ENCODE peak calls at places on chromosomes 6 and 20, in ten cellular contexts. One of them, this sample, is unnamed.
A peak's percentile ranks its signal among the peaks of the same experiment; 100 is the strongest.

GRCh38 chr6:151958332-151958731 is 150.8 kb downstream of the ESR1 start:
- DNase-seq in ovary: no peak
- DNase-seq in tibial nerve: no peak
- DNase-seq in adrenal gland: no peak
- DNase-seq in upper lobe of left lung: no peak
- DNase-seq in HCT116: no peak
- DNase-seq in endothelial cell of umbilical vein: no peak
- DNase-seq in A549: no peak
- DNase-seq in body of pancreas: no peak
- DNase-seq in IMR-90: no peak
- DNase-seq in this sample: no peak

GRCh38 chr20:31523361-31524283 is 9.4 kb downstream of the HM13 start:
- DNase-seq in upper lobe of left lung: peak; percentile 62
- DNase-seq in body of pancreas: no peak
- DNase-seq in tibial nerve: peak; percentile 29
- DNase-seq in HCT116: no peak
- DNase-seq in endothelial cell of umbilical vein: peak; percentile 83
- DNase-seq in ovary: no peak
- DNase-seq in IMR-90: peak; percentile 23
- DNase-seq in A549: no peak
- DNase-seq in adrenal gland: no peak
- DNase-seq in this sample: no peak

GRCh38 chr6:711925-712324 is 19.0 kb upstream of the EXOC2 start:
- DNase-seq in ovary: no peak
- DNase-seq in IMR-90: no peak
- DNase-seq in tibial nerve: no peak
- DNase-seq in A549: no peak
- DNase-seq in endothelial cell of umbilical vein: peak; percentile 73
- DNase-seq in upper lobe of left lung: no peak
- DNase-seq in HCT116: no peak
- DNase-seq in adrenal gland: no peak
- DNase-seq in body of pancreas: no peak
- DNase-seq in this sample: no peak

GRCh38 chr6:125818225-125818657 is 27.5 kb downstream of the NCOA7 start:
- DNase-seq in A549: no peak
- DNase-seq in IMR-90: peak; percentile 17
- DNase-seq in tibial nerve: no peak
- DNase-seq in body of pancreas: no peak
- DNase-seq in HCT116: no peak
- DNase-seq in adrenal gland: no peak
- DNase-seq in endothelial cell of umbilical vein: no peak
- DNase-seq in upper lobe of left lung: no peak
- DNase-seq in ovary: no peak
- DNase-seq in this sample: no peak

GRCh38 chr6:110340566-110340965 is 17.6 kb downstream of the METTL24 start:
- DNase-seq in upper lobe of left lung: no peak
- DNase-seq in IMR-90: no peak
- DNase-seq in body of pancreas: no peak
- DNase-seq in adrenal gland: no peak
- DNase-seq in ovary: no peak
- DNase-seq in endothelial cell of umbilical vein: no peak
- DNase-seq in HCT116: no peak
- DNase-seq in A549: no peak
- DNase-seq in tibial nerve: no peak
- DNase-seq in this sample: no peak

GRCh38 chr20:51413753-51414323 is 128.7 kb downstream of the NFATC2 start:
- DNase-seq in A549: no peak
- DNase-seq in ovary: no peak
- DNase-seq in adrenal gland: no peak
- DNase-seq in IMR-90: no peak
- DNase-seq in endothelial cell of umbilical vein: no peak
- DNase-seq in tibial nerve: no peak
- DNase-seq in upper lobe of left lung: no peak
- DNase-seq in body of pancreas: no peak
- DNase-seq in HCT116: no peak
- DNase-seq in this sample: no peak

GRCh38 chr6:136446579-136447182 is 103.5 kb downstream of the MAP7 start:
- DNase-seq in HCT116: no peak
- DNase-seq in A549: peak; percentile 53
- DNase-seq in adrenal gland: no peak
- DNase-seq in upper lobe of left lung: no peak
- DNase-seq in tibial nerve: no peak
- DNase-seq in endothelial cell of umbilical vein: no peak
- DNase-seq in ovary: no peak
- DNase-seq in IMR-90: peak; percentile 80
- DNase-seq in body of pancreas: no peak
- DNase-seq in this sample: no peak

GRCh38 chr20:8073024-8073832 is 53.7 kb upstream of the TMX4 start:
- DNase-seq in ovary: no peak
- DNase-seq in IMR-90: peak; percentile 90
- DNase-seq in body of pancreas: no peak
- DNase-seq in endothelial cell of umbilical vein: peak; percentile 54
- DNase-seq in A549: peak; percentile 10
- DNase-seq in tibial nerve: no peak
- DNase-seq in adrenal gland: peak; percentile 17
- DNase-seq in upper lobe of left lung: no peak
- DNase-seq in HCT116: no peak
- DNase-seq in this sample: no peak

GRCh38 chr20:23340524-23340923 is 10.1 kb upstream of the NXT1 start:
- DNase-seq in adrenal gland: peak; percentile 55
- DNase-seq in body of pancreas: peak; percentile 54
- DNase-seq in IMR-90: peak; percentile 69
- DNase-seq in tibial nerve: peak; percentile 87
- DNase-seq in upper lobe of left lung: peak; percentile 63
- DNase-seq in A549: peak; percentile 87
- DNase-seq in endothelial cell of umbilical vein: peak; percentile 84
- DNase-seq in HCT116: peak; percentile 54
- DNase-seq in ovary: peak; percentile 68
- DNase-seq in this sample: peak; percentile 32

GRCh38 chr20:2604506-2604835 is 48.0 kb upstream of the NOP56 start:
- DNase-seq in adrenal gland: peak; percentile 13
- DNase-seq in IMR-90: no peak
- DNase-seq in tibial nerve: no peak
- DNase-seq in upper lobe of left lung: no peak
- DNase-seq in ovary: no peak
- DNase-seq in A549: no peak
- DNase-seq in body of pancreas: no peak
- DNase-seq in endothelial cell of umbilical vein: no peak
- DNase-seq in HCT116: no peak
- DNase-seq in this sample: no peak

GRCh38 chr6:149154137-149154900 is 163.2 kb upstream of the TAB2 start:
- DNase-seq in A549: no peak
- DNase-seq in upper lobe of left lung: no peak
- DNase-seq in tibial nerve: no peak
- DNase-seq in ovary: no peak
- DNase-seq in HCT116: no peak
- DNase-seq in endothelial cell of umbilical vein: no peak
- DNase-seq in IMR-90: no peak
- DNase-seq in adrenal gland: no peak
- DNase-seq in body of pancreas: no peak
- DNase-seq in this sample: no peak

GRCh38 chr6:141735126-141735525 is 397.6 kb upstream of the GJE1 start:
- DNase-seq in tibial nerve: no peak
- DNase-seq in ovary: no peak
- DNase-seq in HCT116: no peak
- DNase-seq in upper lobe of left lung: no peak
- DNase-seq in adrenal gland: no peak
- DNase-seq in body of pancreas: no peak
- DNase-seq in endothelial cell of umbilical vein: no peak
- DNase-seq in A549: no peak
- DNase-seq in IMR-90: no peak
- DNase-seq in this sample: no peak

DNA sequence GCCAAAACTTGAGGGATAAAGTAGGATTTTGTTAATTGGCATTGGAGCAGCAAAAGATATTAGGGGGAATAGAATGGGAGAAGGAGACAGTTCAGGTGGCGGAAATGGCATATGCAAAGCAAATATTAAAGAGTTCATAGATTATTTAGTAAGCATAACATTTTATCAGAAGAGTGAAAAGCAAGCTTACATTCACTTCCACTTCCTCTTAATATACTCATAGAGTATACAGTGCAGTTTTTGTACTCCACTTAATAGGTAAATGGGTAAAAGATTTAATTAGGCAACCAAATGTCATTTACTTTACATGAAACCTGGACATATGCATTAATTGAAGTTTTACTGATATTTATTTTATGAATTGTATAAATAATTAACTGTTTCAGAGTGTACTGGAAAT is 398.3 kb upstream of the GJE1 start:
- DNase-seq in body of pancreas: no peak
- DNase-seq in endothelial cell of umbilical vein: no peak
- DNase-seq in A549: no peak
- DNase-seq in HCT116: no peak
- DNase-seq in upper lobe of left lung: no peak
- DNase-seq in ovary: no peak
- DNase-seq in adrenal gland: no peak
- DNase-seq in IMR-90: no peak
- DNase-seq in tibial nerve: no peak
- DNase-seq in this sample: no peak
- TF ChIP-seq POLR2A in body of pancreas: no peak
- TF ChIP-seq POLR2A in endothelial cell of umbilical vein: no peak
- TF ChIP-seq POLR2A in A549: no peak
- TF ChIP-seq POLR2A in HCT116: no peak
- TF ChIP-seq POLR2A in upper lobe of left lung: no peak
- TF ChIP-seq POLR2A in ovary: no peak
- TF ChIP-seq POLR2A in adrenal gland: no peak
- TF ChIP-seq POLR2A in IMR-90: no peak
- TF ChIP-seq POLR2A in tibial nerve: no peak
- TF ChIP-seq POLR2A in this sample: no peak

DNA sequence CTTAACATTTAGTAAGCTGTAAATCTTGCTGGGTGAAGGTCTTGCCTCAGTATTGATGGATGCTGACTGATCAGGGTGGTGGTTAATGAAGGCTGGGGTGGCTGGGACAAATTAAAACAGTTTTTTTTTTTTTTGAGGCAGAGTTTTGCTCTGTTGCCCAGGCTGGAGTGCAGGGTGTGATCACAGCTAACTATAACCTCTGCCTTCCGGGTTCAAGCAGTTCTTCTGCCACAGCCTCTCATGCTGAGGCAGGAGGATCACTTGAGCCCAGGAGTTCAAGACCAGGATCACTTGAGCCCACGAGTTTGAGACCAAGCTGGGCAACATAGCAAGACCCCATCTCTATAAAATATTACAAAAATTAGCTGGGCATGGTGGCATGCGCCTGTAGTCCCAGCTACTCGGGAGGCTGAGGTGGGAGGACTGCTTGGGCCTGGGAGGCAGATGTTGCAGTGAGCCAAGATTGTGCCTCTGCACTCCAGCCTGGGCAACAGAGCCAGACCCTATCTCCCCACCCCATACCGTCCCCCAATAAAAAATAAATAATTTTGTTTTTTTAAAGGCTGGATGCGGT is 67.2 kb downstream of the NCOA3 start:
- DNase-seq in IMR-90: no peak
- DNase-seq in tibial nerve: no peak
- DNase-seq in endothelial cell of umbilical vein: no peak
- DNase-seq in A549: no peak
- DNase-seq in adrenal gland: no peak
- DNase-seq in HCT116: no peak
- DNase-seq in upper lobe of left lung: no peak
- DNase-seq in body of pancreas: no peak
- DNase-seq in ovary: no peak
- DNase-seq in this sample: no peak
- H3K27ac ChIP-seq in IMR-90: no peak overlapping the region
- H3K27ac ChIP-seq in tibial nerve: no peak overlapping the region
- H3K27ac ChIP-seq in endothelial cell of umbilical vein: peak overlapping the region; percentile 36
- H3K27ac ChIP-seq in A549: no peak overlapping the region
- H3K27ac ChIP-seq in adrenal gland: peak overlapping the region; percentile 34
- H3K27ac ChIP-seq in HCT116: peak overlapping the region; percentile 29
- H3K27ac ChIP-seq in upper lobe of left lung: no peak overlapping the region
- H3K27ac ChIP-seq in body of pancreas: no peak overlapping the region
- H3K27ac ChIP-seq in ovary: no peak overlapping the region
- H3K27ac ChIP-seq in this sample: no peak overlapping the region

GRCh38 chr20:63282946-63283345 is 10.0 kb upstream of the COL20A1 start:
- DNase-seq in body of pancreas: no peak
- DNase-seq in A549: no peak
- DNase-seq in upper lobe of left lung: no peak
- DNase-seq in tibial nerve: no peak
- DNase-seq in adrenal gland: no peak
- DNase-seq in IMR-90: no peak
- DNase-seq in endothelial cell of umbilical vein: no peak
- DNase-seq in ovary: no peak
- DNase-seq in HCT116: no peak
- DNase-seq in this sample: no peak

GRCh38 chr20:63284083-63284440 is 8.9 kb upstream of the COL20A1 start:
- DNase-seq in tibial nerve: no peak
- DNase-seq in HCT116: no peak
- DNase-seq in adrenal gland: no peak
- DNase-seq in upper lobe of left lung: no peak
- DNase-seq in ovary: no peak
- DNase-seq in body of pancreas: no peak
- DNase-seq in endothelial cell of umbilical vein: no peak
- DNase-seq in IMR-90: no peak
- DNase-seq in A549: no peak
- DNase-seq in this sample: no peak

GRCh38 chr20:63284544-63284949 is 8.4 kb upstream of the COL20A1 start:
- DNase-seq in body of pancreas: no peak
- DNase-seq in tibial nerve: no peak
- DNase-seq in upper lobe of left lung: no peak
- DNase-seq in endothelial cell of umbilical vein: no peak
- DNase-seq in adrenal gland: no peak
- DNase-seq in HCT116: no peak
- DNase-seq in IMR-90: no peak
- DNase-seq in ovary: no peak
- DNase-seq in A549: no peak
- DNase-seq in this sample: no peak

GRCh38 chr20:63284981-63285524 is 7.9 kb upstream of the COL20A1 start:
- DNase-seq in tibial nerve: no peak
- DNase-seq in body of pancreas: no peak
- DNase-seq in IMR-90: no peak
- DNase-seq in upper lobe of left lung: no peak
- DNase-seq in adrenal gland: no peak
- DNase-seq in HCT116: no peak
- DNase-seq in endothelial cell of umbilical vein: no peak
- DNase-seq in ovary: no peak
- DNase-seq in A549: no peak
- DNase-seq in this sample: no peak

GRCh38 chr20:63283397-63284082 is 9.4 kb upstream of the COL20A1 start:
- DNase-seq in body of pancreas: no peak
- DNase-seq in endothelial cell of umbilical vein: no peak
- DNase-seq in tibial nerve: no peak
- DNase-seq in A549: no peak
- DNase-seq in adrenal gland: no peak
- DNase-seq in upper lobe of left lung: no peak
- DNase-seq in HCT116: no peak
- DNase-seq in ovary: no peak
- DNase-seq in IMR-90: no peak
- DNase-seq in this sample: no peak
- TF ChIP-seq POLR2A in body of pancreas: no peak
- TF ChIP-seq POLR2A in endothelial cell of umbilical vein: no peak
- TF ChIP-seq POLR2A in tibial nerve: no peak
- TF ChIP-seq POLR2A in A549: no peak
- TF ChIP-seq POLR2A in adrenal gland: no peak
- TF ChIP-seq POLR2A in upper lobe of left lung: no peak
- TF ChIP-seq POLR2A in HCT116: no peak
- TF ChIP-seq POLR2A in ovary: no peak
- TF ChIP-seq POLR2A in IMR-90: no peak
- TF ChIP-seq POLR2A in this sample: no peak

DNA sequence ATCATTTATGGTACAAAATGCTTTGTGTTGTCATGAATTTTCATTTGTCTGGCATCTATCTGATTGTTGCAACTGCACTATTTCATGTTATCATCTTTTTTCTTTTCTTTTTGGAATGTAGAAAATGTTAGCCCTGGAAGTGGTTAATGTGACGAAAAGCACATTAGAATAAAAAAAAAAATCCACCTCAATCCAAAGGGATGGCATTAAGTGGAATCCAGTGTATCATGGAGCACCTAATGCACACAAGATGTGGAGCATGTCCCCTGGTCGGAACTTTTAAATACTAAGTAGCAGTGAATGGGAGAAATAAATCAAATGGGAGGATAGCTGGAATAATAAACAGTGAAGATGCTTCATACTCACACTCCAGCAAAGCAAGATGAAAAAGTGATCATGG is 173.0 kb upstream of the MCHR2 start:
- DNase-seq in upper lobe of left lung: no peak
- DNase-seq in body of pancreas: no peak
- DNase-seq in HCT116: no peak
- DNase-seq in adrenal gland: no peak
- DNase-seq in tibial nerve: no peak
- DNase-seq in A549: no peak
- DNase-seq in endothelial cell of umbilical vein: no peak
- DNase-seq in ovary: no peak
- DNase-seq in IMR-90: no peak
- DNase-seq in this sample: no peak
- H3K27ac ChIP-seq in upper lobe of left lung: no peak overlapping the region
- H3K27ac ChIP-seq in body of pancreas: no peak overlapping the region
- H3K27ac ChIP-seq in HCT116: no peak overlapping the region
- H3K27ac ChIP-seq in adrenal gland: no peak overlapping the region
- H3K27ac ChIP-seq in tibial nerve: no peak overlapping the region
- H3K27ac ChIP-seq in A549: no peak overlapping the region
- H3K27ac ChIP-seq in endothelial cell of umbilical vein: no peak overlapping the region
- H3K27ac ChIP-seq in ovary: no peak overlapping the region
- H3K27ac ChIP-seq in IMR-90: no peak overlapping the region
- H3K27ac ChIP-seq in this sample: no peak overlapping the region